ENCODE peak calls at places on chromosome 20, in five cellular contexts. C is upper lobe of right lung; G is activated T-cell treated with anti-CD3 and anti-CD28 coated beads, Interleukin-2, amount 50 U/mL, for 72 hours; Y is right lobe of liver; N is K562. J is an unnamed sample.

GRCh38 chr20:25725639-25726038 is 29.0 kb upstream of the ZNF337 start:
- ATAC-seq in Y (no peak), N (no peak), C (no peak), G (no peak), J (no peak)

GRCh38 chr20:40688129-40689099 is 622 bp downstream of the MAFB start:
- ATAC-seq in Y (peak), G (no peak), C (peak), N (no peak), J (peak)

GRCh38 chr20:42589976-42590639 is 599.6 kb downstream of the PTPRT start:
- ATAC-seq in C (no peak), Y (no peak), G (no peak), N (no peak), J (no peak)

GRCh38 chr20:32358883-32359632 is 927 bp downstream of the ASXL1 start:
- ATAC-seq in Y (peak), G (peak), N (peak), C (peak), J (peak)

GRCh38 chr20:51910202-51911050 is 108.1 kb upstream of the SALL4 start:
- ATAC-seq in Y (no peak), G (no peak), N (no peak), C (peak), J (peak)

GRCh38 chr20:57411406-57412283 is 20.4 kb downstream of the RBM38 start:
- ATAC-seq in G (peak), Y (no peak), C (no peak), N (no peak), J (no peak)

GRCh38 chr20:59334616-59335300 is 34.3 kb downstream of the EDN3 start:
- ATAC-seq in N (no peak), Y (no peak), C (no peak), G (no peak), J (no peak)

GRCh38 chr20:8082999-8083398 is 49.1 kb upstream of the PLCB1 start:
- ATAC-seq in C (peak), Y (peak), N (no peak), G (no peak), J (no peak)

J was measured in esophagus mucosa.